ENCODE peak calls at places on chromosomes 11 and 22, in ten cellular contexts. Q is tibial artery, T is uterus, C is dorsolateral prefrontal cortex, L is transverse colon, A is mammary epithelial cell, H is IMR-90, F is suprapubic skin, E is right lobe of liver, U is tibial nerve. N is an unnamed sample.

GRCh38 chr11:32416301-32416700 is 19.0 kb downstream of the WT1 start:
- DNase-seq in T (no peak), F (no peak), A (no peak), U (no peak), L (no peak), E (no peak), C (no peak), H (no peak), Q (no peak), N (no peak)

GRCh38 chr22:43818981-43819690 is 7.0 kb upstream of the EFCAB6 start:
- DNase-seq in Q (no peak), C (no peak), T (no peak), L (no peak), U (no peak), A (no peak), E (no peak), F (no peak), H (no peak), N (no peak)

GRCh38 chr22:49076300-49077035 is 751.2 kb downstream of the BRD1 start:
- DNase-seq in Q (no peak), C (no peak), A (no peak), E (no peak), H (no peak), L (no peak), T (no peak), U (no peak), F (no peak), N (no peak)

GRCh38 chr11:134235399-134235798 is 10.9 kb downstream of the VPS26B start:
- DNase-seq in F (no peak), C (no peak), T (no peak), E (peak), A (no peak), L (no peak), U (no peak), H (no peak), Q (no peak), N (no peak)

GRCh38 chr11:15123849-15124248 is 9.1 kb downstream of the INSC start:
- DNase-seq in H (peak), T (no peak), E (no peak), Q (no peak), U (no peak), F (no peak), A (peak), C (no peak), L (no peak), N (no peak)

GRCh38 chr11:71342951-71343827 is 90.8 kb upstream of the SHANK2 start:
- DNase-seq in H (peak), U (no peak), Q (no peak), T (no peak), A (peak), E (peak), L (peak), C (no peak), F (no peak), N (no peak)

GRCh38 chr22:50274311-50274710 is 4.1 kb upstream of the MAPK11 start:
- DNase-seq in F (no peak), L (peak), A (no peak), H (peak), C (peak), E (peak), T (no peak), U (peak), Q (no peak), N (no peak)

GRCh38 chr11:12121504-12121903 is 11.1 kb downstream of the MICAL2 start:
- DNase-seq in Q (no peak), A (no peak), T (no peak), F (no peak), U (no peak), L (no peak), C (no peak), E (no peak), H (no peak), N (no peak)

GRCh38 chr11:23569547-23569946 is 709.3 kb upstream of the CCDC179 start:
- DNase-seq in E (no peak), T (no peak), A (no peak), C (no peak), F (no peak), H (no peak), Q (no peak), L (no peak), U (no peak), N (no peak)

GRCh38 chr11:75627879-75628668 is 40.8 kb downstream of the MAP6 start:
- DNase-seq in F (no peak), U (no peak), H (peak), C (no peak), T (no peak), E (no peak), A (no peak), L (no peak), Q (no peak), N (no peak)

GRCh38 chr11:76783294-76783900 is at the start of gene TSKU:
- DNase-seq in E (no peak), F (no peak), L (no peak), T (no peak), C (no peak), H (no peak), A (peak), U (no peak), Q (no peak), N (no peak)

GRCh38 chr11:47617417-47617809 is 23.2 kb upstream of the C1QTNF4 start:
- DNase-seq in Q (no peak), T (no peak), H (peak), L (no peak), U (no peak), E (no peak), C (no peak), F (no peak), A (no peak), N (no peak)

GRCh38 chr11:11382858-11383532 is 29.9 kb upstream of the CSNK2A3 start:
- DNase-seq in H (no peak), T (no peak), A (no peak), Q (no peak), F (no peak), U (no peak), L (no peak), C (no peak), E (no peak), N (no peak)

GRCh38 chr11:70876685-70877084 is 375.7 kb downstream of the SHANK2 start:
- DNase-seq in U (no peak), H (no peak), A (no peak), L (no peak), Q (no peak), E (no peak), F (no peak), T (no peak), C (no peak), N (no peak)

GRCh38 chr22:26079009-26079408 is 90.3 kb upstream of the SEZ6L start:
- DNase-seq in L (no peak), T (no peak), Q (no peak), C (no peak), A (no peak), H (no peak), E (no peak), U (no peak), F (no peak), N (no peak)

GRCh38 chr11:110362916-110363574 is 66.6 kb upstream of the RDX start:
- DNase-seq in H (no peak), U (no peak), L (no peak), E (peak), T (no peak), C (peak), A (no peak), F (no peak), Q (no peak), N (no peak)

GRCh38 chr22:44729391-44730012 is 22.9 kb upstream of the ARHGAP8 start:
- DNase-seq in A (no peak), U (peak), C (peak), H (peak), E (peak), T (peak), L (no peak), Q (no peak), F (no peak), N (no peak)

GRCh38 chr11:112963368-112963955 is 2.2 kb downstream of the NCAM1 start:
- DNase-seq in U (no peak), T (peak), E (no peak), F (no peak), A (no peak), Q (no peak), H (no peak), L (no peak), C (no peak), N (no peak)

GRCh38 chr11:118996926-118997626 is 862 bp upstream of the CENATAC start:
- DNase-seq in C (no peak), E (no peak), Q (no peak), A (peak), L (no peak), F (no peak), U (no peak), T (no peak), H (peak), N (no peak)

GRCh38 chr11:122367809-122368231 is 251.8 kb upstream of the BLID start:
- DNase-seq in U (peak), Q (peak), L (no peak), T (peak), A (peak), E (peak), H (peak), F (no peak), C (no peak), N (no peak)

GRCh38 chr11:124640660-124641059 is 18.0 kb downstream of the TBRG1 start:
- DNase-seq in F (no peak), U (no peak), C (no peak), L (no peak), E (no peak), A (peak), H (no peak), Q (no peak), T (no peak), N (no peak)

GRCh38 chr22:42217752-42218280 is 52.6 kb downstream of the TCF20 start:
- DNase-seq in H (peak), F (no peak), C (no peak), L (no peak), A (no peak), U (no peak), T (no peak), E (no peak), Q (no peak), N (no peak)

GRCh38 chr11:76200006-76200940 is 6.0 kb downstream of the WNT11 start:
- DNase-seq in E (no peak), U (no peak), H (no peak), C (no peak), T (no peak), L (no peak), F (no peak), A (no peak), Q (no peak), N (no peak)

GRCh38 chr11:92675303-92675702 is 294.1 kb upstream of the MTNR1B start:
- DNase-seq in C (no peak), T (no peak), Q (no peak), E (no peak), A (no peak), U (no peak), F (no peak), H (no peak), L (no peak), N (no peak)

GRCh38 chr22:35628732-35629131 is 11.6 kb upstream of the MB start:
- DNase-seq in Q (no peak), C (no peak), E (no peak), H (no peak), U (no peak), F (no peak), T (no peak), A (no peak), L (no peak), N (no peak)

GRCh38 chr22:35630891-35631290 is 13.8 kb upstream of the MB start:
- DNase-seq in T (no peak), L (no peak), C (no peak), F (no peak), H (no peak), Q (no peak), U (no peak), E (no peak), A (no peak), N (no peak)

GRCh38 chr22:35630387-35630793 is 13.3 kb upstream of the MB start:
- DNase-seq in U (no peak), E (no peak), H (peak), L (no peak), A (peak), Q (no peak), F (no peak), C (no peak), T (no peak), N (no peak)

GRCh38 chr22:35631597-35631996 is 14.5 kb upstream of the MB start:
- DNase-seq in F (no peak), T (no peak), U (no peak), C (no peak), E (no peak), H (no peak), Q (no peak), L (peak), A (peak), N (no peak)

GRCh38 chr22:35629406-35630234 is 12.5 kb upstream of the MB start:
- DNase-seq in C (no peak), F (peak), U (peak), A (peak), H (peak), T (peak), E (no peak), Q (peak), L (peak), N (no peak)
- H3K4me3 ChIP-seq in C (no peak), F (no peak), U (no peak), A (no peak), H (no peak), T (no peak), E (no peak), Q (no peak), L (no peak), N (no peak)

DNA sequence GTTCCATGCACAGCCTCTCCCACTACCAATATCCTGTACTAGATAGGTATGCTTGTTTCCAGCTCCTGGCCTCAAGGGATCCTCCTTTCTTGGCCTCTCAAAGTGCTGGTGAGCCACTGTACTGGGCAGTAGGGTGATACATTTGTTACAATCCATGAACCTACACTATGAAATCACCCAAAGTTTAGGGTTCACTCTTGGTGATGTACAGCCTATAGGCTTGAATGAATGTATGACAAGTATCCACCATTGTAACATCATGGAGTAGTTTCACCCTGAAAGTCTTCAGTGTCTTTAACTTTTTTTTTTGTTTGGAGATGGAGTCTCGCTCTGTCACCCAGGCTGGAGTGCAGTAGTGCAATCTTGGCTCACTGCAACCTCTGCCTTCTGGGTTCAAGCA is 31.8 kb downstream of the TRIOBP start:
- DNase-seq in T (no peak), C (no peak), U (no peak), L (no peak), F (no peak), A (no peak), H (no peak), E (no peak), Q (no peak), N (no peak)
- H3K27ac ChIP-seq in T (peak), C (no peak), U (no peak), L (peak), F (no peak), A (no peak), H (peak), E (peak), Q (peak), N (no peak)

DNA sequence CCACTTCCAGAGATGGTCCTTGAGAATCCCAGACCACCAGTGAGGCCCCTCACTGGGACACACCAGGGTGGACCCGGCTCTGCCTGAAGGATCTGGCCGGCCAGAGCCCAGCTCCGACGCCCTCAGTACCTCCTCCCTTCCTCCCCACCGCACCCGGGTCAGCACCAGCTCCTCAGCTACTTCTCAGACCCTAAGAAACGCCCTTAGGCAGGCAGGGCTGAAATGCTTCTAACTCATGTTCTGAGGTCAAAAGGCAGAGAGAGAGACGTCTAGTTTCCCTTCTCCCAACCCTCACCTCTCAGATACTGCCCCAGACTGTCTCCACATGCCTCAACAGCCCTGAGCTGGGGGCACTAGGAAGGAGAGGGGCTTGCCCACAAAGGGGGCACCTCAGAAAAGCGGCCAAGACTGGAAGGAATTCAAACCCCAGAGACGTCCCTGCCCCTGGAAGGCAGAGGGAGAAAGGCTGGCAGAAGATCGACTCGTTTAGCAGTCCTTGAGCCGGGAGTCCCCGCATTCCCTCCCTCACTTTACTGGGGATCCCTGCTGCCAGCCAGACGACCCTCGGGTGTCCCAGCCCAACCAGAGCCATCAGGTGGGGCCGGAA is 539 bp downstream of the USH1C start:
- DNase-seq in H (no peak), C (no peak), T (no peak), U (no peak), E (no peak), A (no peak), F (no peak), Q (no peak), L (peak), N (no peak)
- H3K4me3 ChIP-seq in H (no peak), C (peak), T (no peak), U (peak), E (no peak), A (no peak), F (peak), Q (peak), L (peak), N (no peak)

GRCh38 chr11:20125927-20126326 is 34.3 kb downstream of the DBX1 start:
- DNase-seq in C (no peak), E (no peak), F (no peak), Q (no peak), U (no peak), H (peak), T (no peak), L (no peak), A (peak), N (no peak)
- H3K27ac ChIP-seq in C (no peak), E (no peak), F (no peak), Q (no peak), U (no peak), H (no peak), T (no peak), L (no peak), A (no peak), N (no peak)

DNA sequence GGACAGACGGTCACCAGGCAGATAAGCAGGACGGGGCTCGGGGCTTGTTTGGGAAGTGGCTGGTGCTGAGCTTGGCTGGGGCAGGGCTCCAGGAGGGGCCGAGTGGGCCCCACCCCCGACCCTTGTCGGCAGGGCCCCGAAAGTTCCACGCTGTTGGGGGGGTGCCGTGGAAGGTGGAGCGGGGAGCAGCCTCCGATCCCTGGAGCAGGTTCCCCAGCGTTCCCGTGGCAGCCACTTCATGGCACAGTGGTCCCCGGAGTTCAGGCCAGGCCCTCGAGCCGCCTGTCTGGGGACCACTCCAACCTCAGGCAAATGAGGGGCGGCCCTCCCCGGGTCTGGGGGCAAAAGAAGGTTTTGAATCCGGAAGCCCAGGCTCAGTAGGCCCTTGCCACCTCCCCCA is 46.7 kb upstream of the PPARA start:
- DNase-seq in H (no peak), C (no peak), Q (no peak), T (no peak), U (no peak), L (no peak), A (no peak), F (no peak), E (no peak), N (no peak)
- H3K4me3 ChIP-seq in H (no peak), C (no peak), Q (no peak), T (no peak), U (no peak), L (no peak), A (no peak), F (no peak), E (no peak), N (no peak)

GRCh38 chr11:128021304-128022006 is 565.9 kb downstream of the ETS1 start:
- DNase-seq in C (no peak), T (no peak), L (no peak), A (no peak), U (no peak), H (no peak), Q (no peak), E (peak), F (no peak), N (no peak)

GRCh38 chr11:128022761-128023160 is 564.6 kb downstream of the ETS1 start:
- DNase-seq in Q (no peak), F (no peak), L (no peak), U (no peak), E (no peak), T (no peak), A (no peak), C (no peak), H (no peak), N (no peak)

GRCh38 chr11:128029219-128029722 is 558.1 kb downstream of the ETS1 start:
- DNase-seq in A (no peak), L (no peak), H (no peak), E (peak), T (no peak), U (no peak), F (no peak), Q (no peak), C (no peak), N (no peak)

GRCh38 chr11:128022007-128022368 is 565.4 kb downstream of the ETS1 start:
- DNase-seq in E (no peak), Q (no peak), T (no peak), H (peak), F (no peak), A (peak), C (no peak), L (no peak), U (no peak), N (no peak)

DNA sequence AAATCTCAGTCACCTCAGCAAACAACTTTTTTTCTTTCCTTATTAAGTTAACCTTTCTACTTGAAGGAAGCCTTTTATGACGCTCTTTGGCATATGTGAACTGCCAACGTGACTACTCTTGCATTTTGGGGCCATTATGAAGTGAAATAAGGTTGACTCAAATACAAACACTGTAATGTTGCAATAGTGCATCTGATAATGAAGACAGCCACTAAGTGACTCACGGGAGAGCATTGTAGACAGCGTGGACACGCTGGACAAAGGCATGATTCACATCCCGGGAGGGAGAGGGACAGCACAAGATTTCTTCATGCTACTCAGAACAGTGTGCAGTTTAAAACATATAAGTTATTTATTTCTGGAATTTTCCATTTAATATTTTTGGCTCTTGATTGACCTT is 560.8 kb downstream of the ETS1 start:
- DNase-seq in C (no peak), T (no peak), Q (peak), A (peak), L (no peak), E (peak), U (no peak), H (peak), F (no peak), N (no peak)
- H3K27ac ChIP-seq in C (no peak), T (no peak), Q (no peak), A (peak), L (no peak), E (peak), U (no peak), H (no peak), F (no peak), N (no peak)

DNA sequence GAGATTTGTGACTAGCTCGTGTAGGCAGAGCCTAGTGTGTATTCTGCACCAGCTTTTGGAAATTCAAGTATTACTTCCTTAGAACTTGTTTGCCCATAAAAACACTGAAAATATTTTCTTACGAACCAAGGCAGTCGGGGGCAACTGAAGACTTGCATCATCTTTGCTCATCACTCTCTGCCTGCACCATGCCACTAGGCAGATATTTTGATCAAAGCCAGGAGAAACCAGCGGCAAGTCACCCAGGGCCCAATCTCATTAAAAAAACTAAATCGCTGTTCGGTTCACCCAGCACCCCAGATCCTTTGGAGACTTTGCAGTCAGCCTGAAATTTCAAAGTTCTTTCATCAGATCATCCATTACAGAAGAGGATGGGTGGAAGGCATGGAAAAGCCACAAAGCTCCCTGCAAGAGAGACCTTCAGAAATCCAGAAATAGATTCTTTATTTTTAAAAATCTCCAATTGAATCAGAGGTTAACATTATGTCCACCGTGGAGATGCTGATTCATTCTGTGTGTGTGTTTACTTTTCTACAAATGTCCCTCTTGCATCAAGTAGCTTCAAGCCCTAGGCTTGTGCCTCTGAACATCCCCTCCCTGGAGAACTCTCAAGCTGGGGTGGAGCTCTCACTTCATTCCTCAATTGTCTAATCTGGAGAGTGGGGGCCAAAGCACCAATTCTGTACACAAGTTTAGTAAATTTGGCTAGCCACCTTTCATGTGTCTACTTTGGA is 78.4 kb downstream of the ETS1 start:
- DNase-seq in F (no peak), C (no peak), A (peak), E (no peak), Q (no peak), U (no peak), T (no peak), L (no peak), H (peak), N (no peak)
- H3K4me3 ChIP-seq in F (no peak), C (no peak), A (no peak), E (no peak), Q (no peak), U (no peak), T (no peak), L (no peak), H (no peak), N (peak)